ENCODE peak calls at places on chromosomes 16 and 17, in four cellular contexts. I is GM12891, H is ovary, W is breast epithelium. B is an unnamed sample.

GRCh38 chr16:28291651-28292626 is at the start of gene SBK1:
- DNase-seq in I (peak), H (peak), W (peak), B (peak)

GRCh38 chr17:27443491-27443890 is 12.8 kb upstream of the KSR1 start:
- DNase-seq in I (no peak), H (no peak), W (no peak), B (no peak)

GRCh38 chr16:19601083-19601976 is 45.8 kb downstream of the VPS35L start:
- DNase-seq in I (no peak), H (peak), W (no peak), B (peak)

GRCh38 chr16:89687092-89687940 is 827 bp downstream of the CDK10 start:
- DNase-seq in I (no peak), H (no peak), W (no peak), B (no peak)

GRCh38 chr17:10492004-10492403 is 22.6 kb upstream of the MYH4 start:
- DNase-seq in I (no peak), H (no peak), W (no peak), B (no peak)

GRCh38 chr16:4714996-4715395 is 19.1 kb downstream of the ANKS3 start:
- DNase-seq in I (no peak), H (no peak), W (no peak), B (no peak)

GRCh38 chr17:64024781-64025731 is 4.6 kb upstream of the ICAM2 start:
- DNase-seq in I (no peak), H (no peak), W (no peak), B (no peak)

GRCh38 chr16:50984688-50985087 is 166.4 kb downstream of the SALL1 start:
- DNase-seq in I (no peak), H (no peak), W (no peak), B (no peak)

GRCh38 chr17:55751720-55752250 is 934 bp downstream of the PCTP start:
- DNase-seq in I (no peak), H (no peak), W (no peak), B (no peak)

GRCh38 chr17:12618557-12618956 is 47.1 kb upstream of the MYOCD start:
- DNase-seq in I (no peak), H (no peak), W (no peak), B (no peak)

GRCh38 chr16:72203401-72203800 is 31.4 kb upstream of the PMFBP1 start:
- DNase-seq in I (peak), H (no peak), W (no peak), B (peak)

GRCh38 chr17:77491921-77492445 is 351.2 kb downstream of the SEC14L1 start:
- DNase-seq in I (peak), H (peak), W (no peak), B (no peak)

GRCh38 chr17:3859895-3860294 is 13.8 kb upstream of the NCBP3 start:
- DNase-seq in I (no peak), H (no peak), W (no peak), B (no peak)

GRCh38 chr16:14405611-14406537 is 224.2 kb downstream of the PARN start:
- DNase-seq in I (peak), H (peak), W (no peak), B (peak)

GRCh38 chr17:29042679-29043538 is at the start of gene PIPOX:
- DNase-seq in I (no peak), H (no peak), W (no peak), B (peak)

GRCh38 chr17:41734139-41734948 is at the start of gene HAP1:
- DNase-seq in I (no peak), H (peak), W (no peak), B (no peak)

GRCh38 chr17:48143629-48144028 is 36.1 kb downstream of the SNX11 start:
- DNase-seq in I (no peak), H (no peak), W (no peak), B (no peak)

GRCh38 chr17:17750881-17751280 is 69.6 kb downstream of the RAI1 start:
- DNase-seq in I (no peak), H (no peak), W (no peak), B (peak)

GRCh38 chr17:13346081-13346533 is 255.6 kb downstream of the HS3ST3A1 start:
- DNase-seq in I (no peak), H (no peak), W (no peak), B (peak)

GRCh38 chr17:38599398-38599856 is 6.3 kb downstream of the SRCIN1 start:
- DNase-seq in I (no peak), H (no peak), W (no peak), B (no peak)

GRCh38 chr17:33676444-33676843 is 383.3 kb upstream of the ASIC2 start:
- DNase-seq in I (no peak), H (no peak), W (no peak), B (no peak)

GRCh38 chr17:28086519-28086918 is 44.0 kb downstream of the NLK start:
- DNase-seq in I (no peak), H (no peak), W (no peak), B (no peak)

GRCh38 chr17:3691539-3692166 is 4.3 kb downstream of the P2RX5 start:
- DNase-seq in I (no peak), H (no peak), W (no peak), B (no peak)

DNA sequence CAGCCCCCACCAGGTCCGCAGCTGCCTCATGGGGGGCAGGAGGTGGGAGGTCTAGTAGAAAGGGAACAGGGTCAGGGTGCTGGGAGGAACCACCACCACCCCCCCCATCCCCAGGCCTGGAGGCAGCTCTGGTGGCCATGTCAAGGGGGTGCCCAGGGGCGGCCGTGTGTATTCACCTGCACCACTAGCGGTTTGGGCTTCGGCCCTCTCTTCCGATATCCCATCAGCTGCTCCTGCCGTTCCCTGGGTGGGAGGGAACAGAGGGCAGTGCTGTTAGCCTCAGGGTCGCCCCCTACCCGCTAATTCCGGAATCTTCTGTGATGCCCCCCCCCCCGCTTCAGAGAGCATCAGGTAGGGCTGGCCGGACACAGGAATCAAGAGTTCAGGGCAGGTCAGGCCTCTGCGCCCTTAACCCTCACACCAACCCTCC is 3.8 kb downstream of the CBX4 start:
- DNase-seq in I (no peak), H (no peak), W (no peak), B (peak)
- TF ChIP-seq POLR2A in I (no peak), H (no peak), W (no peak), B (no peak)

GRCh38 chr17:58513391-58513912 is 986 bp downstream of the MTMR4 start:
- DNase-seq in I (no peak), H (no peak), W (no peak), B (no peak)

GRCh38 chr17:58516644-58517377 is 2.4 kb upstream of the MTMR4 start:
- DNase-seq in I (no peak), H (no peak), W (no peak), B (no peak)

GRCh38 chr17:58515286-58515685 is 848 bp upstream of the MTMR4 start:
- DNase-seq in I (no peak), H (no peak), W (no peak), B (no peak)

GRCh38 chr17:58514795-58515157 is 338 bp upstream of the MTMR4 start:
- DNase-seq in I (no peak), H (no peak), W (no peak), B (no peak)

GRCh38 chr17:58513913-58514794 is at the start of gene MTMR4:
- DNase-seq in I (peak), H (peak), W (peak), B (peak)
- TF ChIP-seq POLR2A in I (no peak), H (no peak), W (no peak), B (peak)

DNA sequence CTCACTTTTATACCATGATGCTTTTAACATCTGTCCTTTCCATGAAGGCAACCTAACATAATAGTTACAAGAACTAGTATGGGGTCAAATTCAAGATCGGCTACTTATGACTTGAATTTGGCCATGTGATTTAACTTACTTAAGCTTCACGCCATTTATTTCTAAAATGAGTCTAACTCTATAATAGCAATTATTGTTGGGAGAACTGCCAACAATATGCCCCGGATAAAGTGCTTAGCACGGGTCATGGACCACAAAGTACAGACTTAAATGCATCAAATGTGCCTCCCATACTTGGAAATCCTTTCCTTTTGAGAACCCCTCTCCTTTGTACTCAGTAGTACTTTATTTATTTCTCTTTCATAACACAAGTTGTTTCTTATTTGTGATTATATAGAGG is 1603.6 kb upstream of the GOT2 start:
- DNase-seq in I (no peak), H (no peak), W (no peak), B (no peak)
- TF ChIP-seq POLR2A in I (no peak), H (no peak), W (no peak), B (no peak)

GRCh38 chr17:2351269-2351668 is 14.0 kb downstream of the SGSM2 start:
- DNase-seq in I (no peak), H (no peak), W (peak), B (no peak)

GRCh38 chr17:2346475-2346874 is 9.2 kb downstream of the SGSM2 start:
- DNase-seq in I (no peak), H (no peak), W (peak), B (no peak)

GRCh38 chr17:2344528-2344927 is 7.2 kb downstream of the SGSM2 start:
- DNase-seq in I (no peak), H (no peak), W (no peak), B (no peak)

GRCh38 chr17:2343421-2343820 is 6.1 kb downstream of the SGSM2 start:
- DNase-seq in I (no peak), H (no peak), W (no peak), B (no peak)

DNA sequence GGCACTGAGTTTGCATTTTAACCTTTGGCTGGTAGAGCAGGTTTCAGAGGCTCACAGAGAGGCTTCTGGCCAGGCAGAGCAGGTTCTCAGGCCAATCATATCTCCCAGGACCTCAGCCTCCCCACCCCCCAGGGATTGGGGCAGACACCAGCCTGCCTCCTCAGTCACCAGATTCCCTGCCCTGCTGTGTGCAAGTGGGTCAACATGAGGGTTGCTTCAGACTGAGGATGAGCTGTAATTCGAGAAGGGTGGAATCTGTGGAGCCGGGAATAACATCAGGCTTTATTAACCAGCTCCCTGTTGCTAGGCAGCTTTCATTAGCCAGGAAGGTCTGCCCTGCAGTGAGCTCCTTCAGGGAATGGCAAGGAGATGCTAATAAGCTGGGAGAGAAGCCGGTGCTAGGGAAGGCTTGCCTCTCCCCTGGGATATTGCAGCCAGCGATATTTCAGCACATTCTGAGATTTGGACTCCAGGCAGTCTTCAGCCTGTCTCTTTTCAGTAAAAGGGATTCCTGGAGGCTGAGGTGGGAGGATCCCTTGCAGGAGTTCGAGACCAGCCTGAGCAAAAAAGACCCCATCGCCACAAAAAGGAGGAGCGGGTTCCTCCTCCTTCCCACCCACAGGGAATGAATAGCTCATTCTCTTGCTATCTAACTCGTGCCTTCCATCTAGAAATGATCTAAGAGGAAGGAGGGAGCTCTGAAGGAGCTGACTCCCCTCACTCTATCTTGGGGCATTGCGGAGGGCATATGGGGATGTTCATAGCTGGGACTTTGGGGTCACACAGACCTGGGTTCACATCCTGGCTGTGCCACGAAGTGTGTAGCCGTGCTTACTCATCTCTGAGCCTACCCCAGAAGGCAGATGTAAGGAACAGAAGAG is 10.7 kb downstream of the SGSM2 start:
- DNase-seq in I (no peak), H (no peak), W (peak), B (no peak)
- TF ChIP-seq POLR2A in I (no peak), H (no peak), W (no peak), B (no peak)

GRCh38 chr17:50518265-50519023 is 10.2 kb downstream of the MYCBPAP start:
- DNase-seq in I (no peak), H (peak), W (peak), B (no peak)
- TF ChIP-seq POLR2A in I (no peak), H (no peak), W (no peak), B (no peak)

GRCh38 chr16:86509759-86510464 is 415 bp upstream of the FOXF1 start:
- DNase-seq in I (no peak), H (peak), W (no peak), B (peak)
- TF ChIP-seq POLR2A in I (no peak), H (no peak), W (no peak), B (no peak)

B was measured in NB4.